ENCODE peak calls at places on chromosomes 5 and 9, in seven cellular contexts. Y, L, U, S, C, X and N are unnamed samples.

GRCh38 chr9:133841167-133841812 is 103.1 kb upstream of the SARDH start:
- DNase-seq in S (no peak), X (no peak), L (no peak), Y (no peak), U (no peak), C (no peak), N (no peak)

GRCh38 chr5:88686077-88686541 is 196.9 kb downstream of the MEF2C start:
- DNase-seq in C (no peak), Y (no peak), U (no peak), S (no peak), X (no peak), L (no peak), N (no peak)

GRCh38 chr9:34546834-34547827 is 24.3 kb upstream of the ENHO start:
- DNase-seq in C (peak; percentile 89), S (peak; percentile 65), X (peak; percentile 73), Y (peak; percentile 76), U (peak; percentile 70), L (peak; percentile 79), N (peak; percentile 82)

GRCh38 chr5:31329722-31330121 is 136.2 kb downstream of the CDH6 start:
- DNase-seq in S (no peak), C (peak; percentile 44), U (no peak), L (no peak), X (no peak), Y (no peak), N (no peak)

GRCh38 chr9:125586173-125586512 is 120.9 kb downstream of the MAPKAP1 start:
- DNase-seq in S (no peak), C (no peak), X (no peak), L (no peak), Y (no peak), U (no peak), N (no peak)

GRCh38 chr5:71482132-71482531 is 26.7 kb downstream of the BDP1 start:
- DNase-seq in U (no peak), L (no peak), C (no peak), Y (no peak), X (peak; percentile 26), S (peak; percentile 46), N (no peak)

GRCh38 chr9:95171001-95171400 is 146.5 kb downstream of the FANCC start:
- DNase-seq in Y (no peak), X (peak; percentile 92), L (no peak), C (peak; percentile 36), U (no peak), S (peak; percentile 25), N (peak; percentile 49)

GRCh38 chr9:137435980-137436760 is 5.0 kb downstream of the ENTPD8 start:
- DNase-seq in U (no peak), S (peak; percentile 93), Y (peak; percentile 99), C (no peak), X (peak; percentile 71), L (no peak), N (peak; percentile 90)

GRCh38 chr9:99813739-99814138 is 7.9 kb upstream of the NR4A3 start:
- DNase-seq in C (no peak), X (no peak), S (no peak), Y (no peak), L (no peak), U (no peak), N (no peak)

GRCh38 chr5:95962785-95963184 is 1.1 kb upstream of the ELL2 start:
- DNase-seq in Y (no peak), L (no peak), U (no peak), C (peak; percentile 98), S (no peak), X (peak; percentile 55), N (no peak)

GRCh38 chr9:14215614-14216013 is 98.3 kb downstream of the NFIB start:
- DNase-seq in X (no peak), L (no peak), U (no peak), Y (no peak), C (no peak), S (no peak), N (no peak)

GRCh38 chr5:64147849-64148441 is 17.7 kb upstream of the RNF180 start:
- DNase-seq in S (peak; percentile 17), Y (peak; percentile 67), L (peak; percentile 57), X (peak; percentile 74), U (no peak), C (peak; percentile 77), N (peak; percentile 56)

GRCh38 chr5:154331924-154332323 is 113.9 kb upstream of the SAP30L start:
- DNase-seq in X (no peak), L (no peak), U (no peak), C (no peak), S (no peak), Y (no peak), N (no peak)

GRCh38 chr5:36070687-36071571 is 4.2 kb upstream of the UGT3A2 start:
- DNase-seq in S (peak; percentile 7), X (no peak), L (no peak), U (no peak), Y (no peak), C (no peak), N (peak; percentile 27)

GRCh38 chr9:76562511-76562911 is 103.5 kb downstream of the GCNT1 start:
- DNase-seq in Y (peak; percentile 28), L (no peak), U (no peak), X (no peak), S (peak; percentile 41), C (no peak), N (no peak)

GRCh38 chr9:135809166-135809565 is 98.2 kb downstream of the CAMSAP1 start:
- DNase-seq in S (no peak), U (no peak), X (no peak), Y (no peak), C (no peak), L (no peak), N (no peak)

GRCh38 chr5:43019615-43020293 is 20.4 kb downstream of the ANXA2R start:
- DNase-seq in C (peak; percentile 95), U (no peak), L (no peak), Y (no peak), X (peak; percentile 95), S (peak; percentile 83), N (peak; percentile 94)

GRCh38 chr5:150114773-150115408 is 28.5 kb upstream of the CSF1R start:
- DNase-seq in U (no peak), S (no peak), Y (no peak), X (no peak), C (no peak), L (no peak), N (no peak)

GRCh38 chr9:134726722-134727034 is 85.1 kb downstream of the COL5A1 start:
- DNase-seq in S (no peak), L (no peak), X (no peak), C (no peak), Y (no peak), U (no peak), N (no peak)

GRCh38 chr9:127316586-127317383 is 52.2 kb downstream of the GARNL3 start:
- DNase-seq in C (no peak), S (no peak), L (no peak), X (no peak), U (no peak), Y (peak; percentile 15), N (no peak)

GRCh38 chr5:140240987-140241706 is 61.8 kb downstream of the PFDN1 start:
- DNase-seq in L (peak; percentile 33), U (peak; percentile 90), X (peak; percentile 96), S (peak; percentile 93), Y (peak; percentile 88), C (peak; percentile 91), N (peak; percentile 82)

GRCh38 chr5:44245936-44246335 is 143.3 kb downstream of the FGF10 start:
- DNase-seq in S (no peak), Y (no peak), L (no peak), C (no peak), U (no peak), X (no peak), N (no peak)

GRCh38 chr9:97615439-97616072 is 17.6 kb downstream of the TSTD2 start:
- DNase-seq in L (peak; percentile 59), S (peak; percentile 69), U (no peak), X (peak; percentile 81), C (peak; percentile 61), Y (peak; percentile 54), N (peak; percentile 45)